ENCODE peak calls at places on chromosomes 7 and 10, in four cellular contexts. D is K562, M is HEK293T, U is GM12878. X is an unnamed sample.
A peak's percentile ranks its signal among the peaks of the same experiment; 100 is the strongest.

GRCh38 chr7:155986497-155987160 is 174.4 kb upstream of the SHH start:
- DNase-seq in U (no peak), M (no peak), D (no peak), X (no peak)

GRCh38 chr7:153524070-153524601 is 528.1 kb upstream of the DPP6 start:
- DNase-seq in D (no peak), M (no peak), U (no peak), X (no peak)

GRCh38 chr7:48096273-48096672 is 7.2 kb downstream of the UPP1 start:
- DNase-seq in M (no peak), U (no peak), D (no peak), X (no peak)

GRCh38 chr10:12638103-12638502 is 288.8 kb downstream of the CAMK1D start:
- DNase-seq in U (no peak), D (no peak), M (no peak), X (peak; percentile 24)

GRCh38 chr7:2116903-2117680 is 115.7 kb downstream of the MAD1L1 start:
- DNase-seq in U (no peak), D (no peak), M (no peak), X (no peak)

GRCh38 chr7:116543664-116544063 is 18.8 kb downstream of the CAV1 start:
- DNase-seq in D (no peak), M (no peak), U (no peak), X (no peak)

GRCh38 chr7:16615234-16615633 is 30.3 kb downstream of the ANKMY2 start:
- DNase-seq in M (no peak), D (no peak), U (no peak), X (no peak)

GRCh38 chr10:57890691-57891090 is 377.0 kb downstream of the IPMK start:
- DNase-seq in D (no peak), M (no peak), U (no peak), X (no peak)

GRCh38 chr7:47474211-47474936 is 107.5 kb downstream of the TNS3 start:
- DNase-seq in M (no peak), D (no peak), U (no peak), X (no peak)

GRCh38 chr7:80681272-80681885 is 42.9 kb downstream of the CD36 start:
- DNase-seq in D (no peak), M (peak; percentile 30), U (no peak), X (peak; percentile 43)

GRCh38 chr7:49483142-49483541 is 290.3 kb upstream of the VWC2 start:
- DNase-seq in M (no peak), U (no peak), D (no peak), X (peak; percentile 1)

GRCh38 chr7:155816996-155817395 is 4.7 kb upstream of the SHH start:
- DNase-seq in M (no peak), U (no peak), D (no peak), X (no peak)

GRCh38 chr10:133274751-133275682 is 1.7 kb downstream of the ADAM8 start:
- DNase-seq in D (peak; percentile 67), U (peak; percentile 72), M (no peak), X (no peak)

GRCh38 chr10:22005763-22006162 is 2.2 kb upstream of the DNAJC1 start:
- DNase-seq in M (no peak), D (no peak), U (no peak), X (no peak)

GRCh38 chr10:47024399-47025252 is 113.4 kb downstream of the PTPN20 start:
- DNase-seq in D (peak; percentile 82), M (peak; percentile 73), U (peak; percentile 16), X (peak; percentile 53)

GRCh38 chr10:44853148-44853734 is 57.9 kb upstream of the TMEM72 start:
- DNase-seq in D (no peak), U (no peak), M (no peak), X (no peak)

GRCh38 chr10:794382-794956 is 105.0 kb upstream of the DIP2C start:
- DNase-seq in D (no peak), U (no peak), M (no peak), X (peak; percentile 57)

GRCh38 chr10:50544857-50545429 is 78.8 kb downstream of the SGMS1 start:
- DNase-seq in D (peak; percentile 54), M (no peak), U (no peak), X (no peak)

GRCh38 chr7:91013078-91013477 is 251.2 kb upstream of the FZD1 start:
- DNase-seq in M (no peak), U (no peak), D (no peak), X (no peak)

GRCh38 chr10:5466451-5466996 is 32.8 kb downstream of the CALML5 start:
- DNase-seq in U (no peak), D (peak; percentile 62), M (no peak), X (peak; percentile 37)

GRCh38 chr10:43313901-43314300 is 47.0 kb upstream of the RASGEF1A start:
- DNase-seq in D (no peak), M (no peak), U (no peak), X (no peak)

GRCh38 chr10:48653944-48654698 is 30.6 kb upstream of the WDFY4 start:
- DNase-seq in U (no peak), D (no peak), M (no peak), X (no peak)

GRCh38 chr7:47439181-47439667 is 142.7 kb downstream of the TNS3 start:
- DNase-seq in M (no peak), D (no peak), U (no peak), X (no peak)

GRCh38 chr10:131000244-131000643 is 311.3 kb downstream of the TCERG1L start:
- DNase-seq in M (no peak), D (no peak), U (no peak), X (no peak)

GRCh38 chr7:98488167-98488566 is 87.3 kb upstream of the BAIAP2L1 start:
- DNase-seq in U (no peak), D (no peak), M (no peak), X (peak; percentile 70)

GRCh38 chr7:88759216-88759955 is at the start of gene ZNF804B:
- DNase-seq in D (peak; percentile 45), M (peak; percentile 43), U (no peak), X (no peak)

GRCh38 chr10:79400567-79401004 is 44.8 kb downstream of the ZCCHC24 start:
- DNase-seq in M (peak; percentile 75), D (peak; percentile 88), U (no peak), X (peak; percentile 37)

GRCh38 chr10:42876476-42876875 is 93.9 kb downstream of the BMS1 start:
- DNase-seq in D (no peak), M (no peak), U (no peak), X (no peak)

GRCh38 chr10:89793649-89794254 is 92.4 kb downstream of the KIF20B start:
- DNase-seq in D (peak; percentile 56), M (peak; percentile 62), U (peak; percentile 30), X (peak; percentile 73)

DNA sequence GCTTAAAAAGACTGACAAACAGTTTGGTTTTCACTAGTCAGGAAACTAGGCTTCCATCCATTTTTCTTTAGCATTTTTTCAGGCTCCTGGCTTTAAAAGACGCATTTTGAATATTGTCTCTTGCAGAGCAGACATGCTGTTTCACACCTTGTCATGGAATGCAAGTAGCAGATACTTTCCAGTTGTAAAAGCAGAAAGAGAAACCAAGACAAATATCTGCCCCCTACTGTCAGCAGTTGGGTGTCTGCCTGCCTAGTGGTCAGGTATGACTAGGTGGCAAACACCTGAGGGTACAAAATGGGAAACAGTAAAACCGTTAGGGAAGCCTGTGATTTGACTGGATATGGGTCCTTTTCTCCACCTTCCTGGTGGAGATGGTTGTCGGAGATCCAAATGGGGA is 139.8 kb downstream of the CCDC71L start:
- DNase-seq in U (no peak), D (no peak), M (no peak), X (no peak)
- TF ChIP-seq FOXM1 in U (no peak), D (no peak), M (no peak), X (no peak)

DNA sequence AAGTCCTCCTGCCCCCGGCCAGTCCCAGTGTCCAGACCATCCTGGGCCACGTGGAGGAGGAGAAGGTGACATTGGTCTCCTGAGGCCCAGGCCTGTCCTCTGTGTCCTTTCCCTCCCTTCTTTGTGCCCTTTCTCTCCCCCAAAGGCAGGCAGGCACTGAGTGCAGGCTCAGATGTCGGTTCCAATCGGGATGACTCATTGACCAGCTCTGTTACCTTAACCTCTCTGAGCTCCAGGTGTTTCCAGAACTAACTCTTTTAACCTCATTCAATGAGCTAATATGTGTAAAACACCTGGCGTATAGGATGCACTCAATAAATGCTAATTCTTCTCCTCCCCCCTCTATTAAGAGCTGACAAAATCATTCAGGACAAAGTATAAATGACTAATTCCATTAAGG is 25.7 kb downstream of the MACROH2A2 start:
- DNase-seq in M (no peak), U (no peak), D (no peak), X (no peak)
- TF ChIP-seq SP1 in M (no peak), U (no peak), D (no peak), X (no peak)

DNA sequence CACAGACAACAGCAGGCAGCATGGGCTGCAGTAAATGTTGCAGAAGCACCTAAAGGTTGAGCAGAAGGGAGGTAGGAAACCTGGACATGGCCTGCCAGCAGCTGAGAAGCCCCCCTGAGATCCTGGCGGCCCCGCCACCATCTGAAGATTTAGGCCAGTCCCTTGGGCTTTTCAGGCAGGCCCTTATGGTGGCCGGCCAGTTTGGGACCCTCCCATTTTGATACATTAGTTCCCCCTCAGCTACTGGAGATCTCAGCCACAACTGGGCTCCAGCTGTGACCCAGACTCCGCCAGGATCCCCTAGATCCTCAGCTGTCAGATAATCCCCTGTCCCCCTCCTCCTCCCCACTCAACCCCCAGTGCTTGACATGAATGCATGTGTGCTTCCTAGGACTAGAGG is 34.4 kb downstream of the ZNF783 start:
- DNase-seq in M (no peak), D (no peak), U (no peak), X (no peak)
- TF ChIP-seq FOXM1 in M (no peak), D (no peak), U (no peak), X (no peak)

GRCh38 chr7:74267756-74268565 is 13.8 kb upstream of the RFC2 start:
- DNase-seq in U (no peak), D (peak; percentile 12), M (no peak), X (no peak)

GRCh38 chr7:74266191-74266963 is 12.2 kb upstream of the RFC2 start:
- DNase-seq in U (no peak), D (no peak), M (no peak), X (no peak)

GRCh38 chr7:74262639-74263398 is 8.6 kb upstream of the RFC2 start:
- DNase-seq in D (no peak), M (no peak), U (no peak), X (peak; percentile 42)

GRCh38 chr7:74263399-74264120 is 9.4 kb upstream of the RFC2 start:
- DNase-seq in M (no peak), U (no peak), D (no peak), X (peak; percentile 45)
- TF ChIP-seq SP1 in M (no peak), U (no peak), D (no peak), X (no peak)

X was measured in HepG2.